ENCODE peak calls at places on chromosomes 13 and 19, in seven cellular contexts. T is neural progenitor cell, Q is Peyer's patch, U is heart right ventricle, J is tibial artery, L is lung, O is uterus. W is an unnamed sample. For H3K4me1, the result is how much of the 10 kb centered on the place peaks cover.

GRCh38 chr13:110456550-110456949 is 105.0 kb downstream of the RAB20 start:
- DNase-seq in T (no peak), Q (peak), U (no peak), J (no peak), L (no peak), O (no peak), W (no peak)

GRCh38 chr19:7507884-7508283 is 8.0 kb upstream of the ZNF358 start:
- DNase-seq in T (peak), Q (peak), U (peak), J (peak), L (peak), O (no peak), W (peak)

GRCh38 chr19:31946491-31946890 is 398.9 kb upstream of the ZNF507 start:
- DNase-seq in T (no peak), Q (no peak), U (peak), J (no peak), L (no peak), O (no peak), W (no peak)

GRCh38 chr19:47720669-47721068 is 7.4 kb downstream of the EHD2 start:
- DNase-seq in T (no peak), Q (no peak), U (no peak), J (no peak), L (no peak), O (no peak), W (no peak)

GRCh38 chr19:29326849-29327840 is 114.2 kb upstream of the UQCRFS1 start:
- DNase-seq in T (no peak), Q (no peak), U (no peak), J (no peak), L (no peak), O (no peak), W (no peak)

GRCh38 chr19:29277107-29277506 is 64.2 kb upstream of the UQCRFS1 start:
- DNase-seq in T (peak), Q (peak), U (no peak), J (no peak), L (no peak), O (no peak), W (no peak)

GRCh38 chr19:50750010-50750409 is 20.3 kb upstream of the GPR32 start:
- DNase-seq in T (no peak), Q (no peak), U (no peak), J (no peak), L (no peak), O (no peak), W (no peak)

GRCh38 chr13:76043882-76044281 is 407.8 kb downstream of the LMO7 start:
- DNase-seq in T (peak), Q (no peak), U (no peak), J (no peak), L (no peak), O (no peak), W (no peak)

GRCh38 chr19:11540642-11541041 is 2.0 kb downstream of the CNN1 start:
- DNase-seq in T (no peak), Q (no peak), U (no peak), J (no peak), L (no peak), O (no peak), W (no peak)

GRCh38 chr19:11535792-11536595 is 2.7 kb upstream of the CNN1 start:
- DNase-seq in T (peak), Q (peak), U (peak), J (peak), L (peak), O (peak), W (peak)

GRCh38 chr19:11538232-11539036 is at the start of gene CNN1:
- DNase-seq in T (peak), Q (peak), U (peak), J (peak), L (no peak), O (peak), W (peak)

GRCh38 chr19:11539495-11540365 is 1.1 kb downstream of the CNN1 start:
- DNase-seq in T (peak), Q (no peak), U (no peak), J (peak), L (no peak), O (peak), W (no peak)

DNA sequence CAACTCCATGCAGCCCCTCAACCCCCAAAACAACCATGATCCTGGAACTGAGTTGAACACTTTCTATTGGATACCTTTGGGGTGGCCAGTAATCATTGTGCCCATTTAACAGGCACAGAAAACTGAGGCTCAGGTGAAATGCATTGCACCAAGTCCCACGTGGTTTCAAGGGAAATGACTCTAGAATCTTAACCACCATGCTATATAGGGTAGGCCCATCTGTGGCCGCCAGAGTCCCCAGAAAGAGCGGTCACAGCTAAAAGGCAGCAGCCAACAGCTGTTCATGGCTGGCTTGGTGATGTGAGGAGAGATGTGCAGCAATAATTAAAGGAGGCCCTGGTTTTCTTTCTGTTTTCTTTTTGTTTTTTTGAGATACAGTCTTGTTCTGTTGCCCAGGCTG is 2.6 kb downstream of the CNN1 start:
- DNase-seq in T (no peak), Q (no peak), U (no peak), J (no peak), L (no peak), O (no peak), W (no peak)
- H3K4me1 ChIP-seq in T (under half), Q (under half), U (under half), J (under half), L (under half), O (under half), W (under half)

DNA sequence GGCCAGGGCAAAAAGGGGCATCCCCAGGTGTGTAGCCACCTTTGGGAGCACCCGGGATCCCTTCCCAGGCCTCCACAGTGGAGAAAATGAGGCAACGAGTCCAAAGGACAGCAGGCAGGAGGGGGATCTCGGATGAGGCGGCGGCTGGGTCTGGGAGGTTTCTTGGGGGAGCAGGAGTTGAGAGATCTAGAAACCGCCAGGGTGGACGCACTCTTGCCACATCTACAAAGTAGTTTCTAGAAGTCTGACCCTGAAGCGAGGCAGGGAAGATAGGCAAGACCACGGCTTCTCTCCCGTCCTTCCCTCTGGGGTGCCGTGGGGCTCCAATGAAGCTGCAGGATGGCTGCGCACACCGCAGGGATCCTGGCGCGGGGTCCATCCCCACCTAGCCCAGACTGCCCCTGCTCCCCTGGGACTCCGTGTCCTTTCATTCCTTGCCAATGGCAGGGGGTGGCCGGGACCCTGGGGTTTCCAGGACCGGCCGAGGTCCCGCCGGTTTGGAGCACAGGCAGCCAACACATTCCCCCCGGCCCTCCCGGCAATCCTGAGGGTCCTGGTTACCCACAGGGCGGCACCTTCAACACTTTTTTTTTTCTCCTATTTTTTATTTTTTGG is 21.5 kb upstream of the ZBTB7A start:
- DNase-seq in T (no peak), Q (no peak), U (no peak), J (no peak), L (no peak), O (no peak), W (no peak)
- H3K4me1 ChIP-seq in T (under half), Q (under half), U (under half), J (under half), L (under half), O (under half), W (under half)

GRCh38 chr13:28246891-28247290 is 108.5 kb downstream of the PAN3 start:
- DNase-seq in T (no peak), Q (no peak), U (no peak), J (no peak), L (no peak), O (no peak), W (no peak)
- H3K4me1 ChIP-seq in T (under half), Q (under half), U (under half), J (under half), L (under half), O (under half), W (under half)

GRCh38 chr19:49335784-49336481 is 727 bp downstream of the CD37 start:
- DNase-seq in T (no peak), Q (peak), U (no peak), J (no peak), L (no peak), O (no peak), W (no peak)
- H3K4me1 ChIP-seq in T (under half), Q (under half), U (under half), J (under half), L (under half), O (under half), W (under half)

GRCh38 chr19:17125728-17126677 is 50.4 kb downstream of the MYO9B start:
- DNase-seq in T (no peak), Q (peak), U (peak), J (peak), L (peak), O (no peak), W (peak)

GRCh38 chr19:17123041-17123440 is 47.5 kb downstream of the MYO9B start:
- DNase-seq in T (no peak), Q (no peak), U (no peak), J (no peak), L (no peak), O (no peak), W (no peak)

GRCh38 chr19:17121736-17122293 is 46.2 kb downstream of the MYO9B start:
- DNase-seq in T (no peak), Q (no peak), U (no peak), J (no peak), L (no peak), O (no peak), W (no peak)

GRCh38 chr19:17125052-17125727 is 49.6 kb downstream of the MYO9B start:
- DNase-seq in T (no peak), Q (no peak), U (no peak), J (no peak), L (no peak), O (no peak), W (peak)

GRCh38 chr19:17124025-17124424 is 48.4 kb downstream of the MYO9B start:
- DNase-seq in T (no peak), Q (no peak), U (no peak), J (no peak), L (no peak), O (no peak), W (no peak)
- H3K4me1 ChIP-seq in T (under half), Q (under half), U (under half), J (under half), L (under half), O (under half), W (under half)

GRCh38 chr19:14381689-14382474 is 638 bp downstream of the ADGRE5 start:
- DNase-seq in T (no peak), Q (peak), U (peak), J (peak), L (peak), O (peak), W (no peak)
- H3K4me1 ChIP-seq in T (under half), Q (under half), U (half or more), J (under half), L (under half), O (under half), W (under half)

DNA sequence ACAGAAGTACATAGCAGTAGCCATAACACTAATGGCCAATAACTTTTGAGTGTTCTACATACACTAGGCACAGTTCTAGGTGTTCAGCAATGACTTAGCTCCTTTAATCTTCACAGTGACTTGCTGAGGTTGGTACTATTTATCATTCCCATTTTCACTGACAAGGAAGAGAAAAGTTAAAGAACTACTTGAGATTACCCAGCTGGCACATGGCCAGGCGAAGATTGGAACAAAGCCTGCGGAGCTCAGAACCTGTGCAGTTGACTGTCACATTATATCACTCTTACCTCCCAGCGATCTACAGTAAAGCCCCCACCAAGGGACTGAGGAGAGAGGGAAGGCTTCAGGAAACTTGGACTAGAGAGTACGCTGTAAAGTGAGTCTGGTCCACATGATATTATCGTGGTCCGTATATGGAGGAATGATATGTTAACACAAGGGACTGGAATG is 42.4 kb upstream of the WDFY2 start:
- DNase-seq in T (no peak), Q (no peak), U (peak), J (no peak), L (no peak), O (peak), W (no peak)
- H3K4me1 ChIP-seq in T (under half), Q (under half), U (under half), J (under half), L (under half), O (under half), W (under half)

GRCh38 chr13:48403151-48403631 is 9.7 kb downstream of the LPAR6 start:
- DNase-seq in T (no peak), Q (no peak), U (no peak), J (no peak), L (no peak), O (no peak), W (no peak)
- H3K4me1 ChIP-seq in T (under half), Q (under half), U (half or more), J (under half), L (under half), O (under half), W (under half)

DNA sequence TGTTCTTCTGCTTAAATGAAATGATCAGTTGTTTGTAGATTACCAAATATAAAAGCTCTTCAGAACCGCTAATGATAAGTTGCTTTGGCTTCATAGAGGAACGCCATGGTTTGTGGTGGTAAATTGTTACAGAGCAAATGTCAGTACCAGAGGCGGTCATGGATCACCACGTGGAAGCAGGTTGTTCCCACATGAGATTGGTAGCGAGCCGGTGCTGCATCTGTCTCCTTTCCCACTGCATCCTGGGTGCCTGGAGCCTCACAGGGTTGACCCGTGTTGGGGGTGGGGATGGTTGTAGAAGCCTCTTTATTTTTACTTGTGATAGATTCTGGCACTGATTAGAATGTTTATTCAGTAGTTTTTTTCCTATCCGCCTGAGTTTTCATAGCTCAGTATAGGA is 14.7 kb downstream of the GARRE1 start:
- DNase-seq in T (no peak), Q (no peak), U (no peak), J (no peak), L (no peak), O (no peak), W (no peak)
- H3K4me1 ChIP-seq in T (under half), Q (under half), U (half or more), J (under half), L (under half), O (under half), W (under half)

GRCh38 chr19:30854207-30854606 is 482.0 kb downstream of the ZNF536 start:
- DNase-seq in T (no peak), Q (no peak), U (no peak), J (no peak), L (no peak), O (no peak), W (no peak)

GRCh38 chr19:30848626-30849322 is 476.6 kb downstream of the ZNF536 start:
- DNase-seq in T (no peak), Q (no peak), U (no peak), J (no peak), L (no peak), O (no peak), W (peak)

GRCh38 chr19:30853036-30853435 is 480.9 kb downstream of the ZNF536 start:
- DNase-seq in T (no peak), Q (no peak), U (no peak), J (no peak), L (no peak), O (no peak), W (no peak)

GRCh38 chr19:30852168-30852567 is 480.0 kb downstream of the ZNF536 start:
- DNase-seq in T (no peak), Q (no peak), U (no peak), J (no peak), L (no peak), O (no peak), W (no peak)

GRCh38 chr19:30851646-30852045 is 479.5 kb downstream of the ZNF536 start:
- DNase-seq in T (no peak), Q (no peak), U (no peak), J (no peak), L (no peak), O (no peak), W (no peak)
- H3K4me1 ChIP-seq in T (under half), Q (under half), U (under half), J (under half), L (under half), O (under half), W (under half)